ENCODE peak calls at places on chromosomes 11 and 22, in nine cellular contexts. O, L, I, U, J, H, A, F and G are unnamed samples.

GRCh38 chr11:27571151-27571840 is 64.7 kb upstream of the LIN7C start:
- DNase-seq in H (no peak), O (peak), L (no peak), I (no peak), F (no peak), A (no peak), J (peak), U (no peak), G (no peak)

GRCh38 chr22:23147632-23148387 is 2.5 kb downstream of the RAB36 start:
- DNase-seq in I (no peak), U (no peak), H (no peak), O (peak), L (no peak), F (no peak), A (no peak), J (no peak), G (no peak)

GRCh38 chr11:113881856-113882255 is 6.5 kb upstream of the USP28 start:
- DNase-seq in O (no peak), U (no peak), J (no peak), L (no peak), F (no peak), I (no peak), H (no peak), A (no peak), G (no peak)

GRCh38 chr11:102730036-102730815 is 5.5 kb upstream of the MMP8 start:
- DNase-seq in I (no peak), H (no peak), U (no peak), A (no peak), J (no peak), O (no peak), L (no peak), F (no peak), G (no peak)

GRCh38 chr22:48835364-48835763 is 992.3 kb downstream of the BRD1 start:
- DNase-seq in F (no peak), H (no peak), U (no peak), I (no peak), J (no peak), O (no peak), L (no peak), A (no peak), G (no peak)

GRCh38 chr11:134275534-134276395 is at the start of gene GLB1L3:
- DNase-seq in L (peak), A (no peak), O (no peak), U (peak), F (no peak), H (peak), J (no peak), I (peak), G (peak)

GRCh38 chr22:38153821-38154562 is 27.6 kb downstream of the PLA2G6 start:
- DNase-seq in L (no peak), U (no peak), H (no peak), O (no peak), I (no peak), J (no peak), F (no peak), A (no peak), G (no peak)

GRCh38 chr11:36420025-36420424 is 90.0 kb downstream of the TRAF6 start:
- DNase-seq in U (no peak), J (no peak), H (no peak), O (no peak), I (no peak), A (no peak), F (no peak), L (no peak), G (no peak)

GRCh38 chr11:10301656-10302293 is 3.1 kb upstream of the ADM start:
- DNase-seq in A (no peak), F (no peak), H (no peak), J (no peak), I (no peak), L (no peak), O (peak), U (no peak), G (no peak)

GRCh38 chr11:133898770-133899115 is 53.4 kb upstream of the SPATA19 start:
- DNase-seq in U (no peak), I (no peak), J (no peak), O (no peak), A (no peak), H (no peak), L (no peak), F (no peak), G (no peak)

GRCh38 chr11:103433380-103433779 is 324.2 kb downstream of the DYNC2H1 start:
- DNase-seq in L (no peak), O (peak), H (no peak), J (no peak), F (no peak), A (no peak), I (no peak), U (no peak), G (no peak)

GRCh38 chr11:46390331-46391171 is 1.0 kb downstream of the CHRM4 start:
- DNase-seq in L (no peak), O (no peak), F (peak), H (no peak), I (no peak), U (no peak), J (no peak), A (no peak), G (no peak)

GRCh38 chr22:39658367-39658766 is 87.8 kb downstream of the CACNA1I start:
- DNase-seq in U (no peak), L (no peak), A (no peak), O (no peak), I (no peak), H (peak), F (no peak), J (peak), G (no peak)

GRCh38 chr22:28478564-28478963 is 201.1 kb downstream of the TTC28 start:
- DNase-seq in H (no peak), I (no peak), A (no peak), O (no peak), F (no peak), J (no peak), U (no peak), L (no peak), G (no peak)

GRCh38 chr11:80529722-80530121 is 1088.9 kb upstream of the TENM4 start:
- DNase-seq in H (no peak), F (no peak), I (no peak), J (peak), A (no peak), L (no peak), U (no peak), O (no peak), G (no peak)

GRCh38 chr11:102157219-102157618 is 47.0 kb downstream of the YAP1 start:
- DNase-seq in F (no peak), U (no peak), H (no peak), J (peak), A (no peak), O (peak), I (no peak), L (no peak), G (no peak)

GRCh38 chr11:131037873-131038272 is 121.6 kb upstream of the SNX19 start:
- DNase-seq in J (peak), L (no peak), U (no peak), I (no peak), O (no peak), H (no peak), F (no peak), A (no peak), G (no peak)

GRCh38 chr22:19761022-19761499 is 483 bp downstream of the TBX1 start:
- DNase-seq in L (no peak), U (no peak), F (no peak), O (no peak), A (no peak), I (no peak), H (no peak), J (no peak), G (no peak)

GRCh38 chr11:94100253-94100652 is 28.4 kb upstream of the PANX1 start:
- DNase-seq in U (no peak), J (no peak), A (no peak), F (no peak), I (no peak), L (no peak), O (no peak), H (no peak), G (no peak)

GRCh38 chr22:40177738-40178416 is at the start of gene TNRC6B:
- DNase-seq in L (no peak), F (no peak), I (peak), O (peak), A (no peak), U (peak), J (peak), H (peak), G (peak)

GRCh38 chr11:86274503-86274902 is 27.5 kb upstream of the HIKESHI start:
- DNase-seq in O (no peak), J (no peak), U (no peak), F (no peak), H (no peak), I (no peak), A (no peak), L (no peak), G (no peak)

GRCh38 chr22:24156146-24156914 is 25.0 kb upstream of the SUSD2 start:
- DNase-seq in U (peak), A (no peak), I (peak), L (peak), F (no peak), J (peak), H (peak), O (peak), G (peak)

GRCh38 chr22:38879102-38879729 is 7.2 kb upstream of the CBX6 start:
- DNase-seq in J (no peak), A (no peak), O (no peak), U (no peak), L (no peak), H (no peak), F (no peak), I (no peak), G (no peak)

GRCh38 chr22:16658068-16658467 is 65.5 kb upstream of the CCT8L2 start:
- DNase-seq in O (no peak), A (no peak), I (no peak), L (no peak), F (no peak), J (no peak), H (no peak), U (no peak), G (no peak)